ENCODE peak calls at places on chromosomes 3 and 15, in eight cellular contexts. E is neuronal stem cell; Z is hippocampal formation; J is GM19239; H is choroid plexus epithelial cell; Y is GM13976; B is K562; Q is stimulated activated CD4-positive, alpha-beta T cell treated with anti-CD3 and anti-CD28 coated beads, TNF-alpha, amount 100 ng/mL, for 1 hour. A is an unnamed sample.

GRCh38 chr15:66937588-66937987 is 127.8 kb upstream of the SMAD3 start:
- DNase-seq in E (no peak), Z (no peak), J (no peak), H (no peak), Y (no peak), B (no peak), Q (no peak), A (no peak)

GRCh38 chr3:124814620-124815421 is 72.3 kb downstream of the ITGB5 start:
- DNase-seq in E (no peak), Z (no peak), J (no peak), H (peak), Y (no peak), B (no peak), Q (no peak), A (no peak)

GRCh38 chr3:148101061-148101460 is 596.6 kb upstream of the AGTR1 start:
- DNase-seq in E (no peak), Z (no peak), J (no peak), H (no peak), Y (no peak), B (no peak), Q (no peak), A (no peak)

GRCh38 chr3:117885046-117885445 is 1149.6 kb downstream of the IGSF11 start:
- DNase-seq in E (no peak), Z (no peak), J (no peak), H (peak), Y (no peak), B (no peak), Q (no peak), A (no peak)

GRCh38 chr3:133742351-133743091 is 3.7 kb upstream of the TF start:
- DNase-seq in E (no peak), Z (peak), J (no peak), H (peak), Y (no peak), B (no peak), Q (no peak), A (peak)

GRCh38 chr15:47603026-47603425 is 114.3 kb upstream of the SEMA6D start:
- DNase-seq in E (no peak), Z (no peak), J (no peak), H (no peak), Y (no peak), B (no peak), Q (no peak), A (no peak)

GRCh38 chr15:96893159-96893906 is 562.8 kb downstream of the NR2F2 start:
- DNase-seq in E (peak), Z (no peak), J (no peak), H (peak), Y (no peak), B (no peak), Q (no peak), A (peak)

GRCh38 chr3:127391436-127392145 is 103.7 kb upstream of the PRR20G start:
- DNase-seq in E (no peak), Z (no peak), J (no peak), H (no peak), Y (no peak), B (no peak), Q (no peak), A (no peak)

A was measured in cardiac muscle cell.